ENCODE peak calls at places on chromosomes 2 and 18, in eight cellular contexts. M, H, P, J, Q, V, G and C are unnamed samples.

GRCh38 chr18:63319383-63320040 is at the start of gene BCL2:
- DNase-seq in M (no peak), H (peak; percentile 70), P (peak; percentile 71), J (peak; percentile 7), Q (peak; percentile 26), V (peak; percentile 18), G (no peak), C (peak; percentile 37)

GRCh38 chr2:25491966-25492532 is 150.3 kb upstream of the DNMT3A start:
- DNase-seq in M (no peak), H (peak; percentile 59), P (no peak), J (no peak), Q (no peak), V (peak; percentile 57), G (no peak), C (no peak)

GRCh38 chr18:74116628-74117554 is 30.7 kb downstream of the FBXO15 start:
- DNase-seq in M (no peak), H (peak; percentile 72), P (peak; percentile 69), J (peak; percentile 47), Q (no peak), V (peak; percentile 21), G (no peak), C (no peak)

GRCh38 chr18:62634991-62635630 is 80.2 kb upstream of the PHLPP1 start:
- DNase-seq in M (no peak), H (peak; percentile 34), P (peak; percentile 54), J (no peak), Q (no peak), V (no peak), G (no peak), C (no peak)

GRCh38 chr2:96926791-96927190 is 56.9 kb upstream of the SEMA4C start:
- DNase-seq in M (no peak), H (no peak), P (no peak), J (no peak), Q (no peak), V (no peak), G (no peak), C (peak; percentile 68)

GRCh38 chr2:173963323-173963816 is 1.8 kb downstream of the SP3 start:
- DNase-seq in M (peak; percentile 60), H (peak; percentile 72), P (no peak), J (peak; percentile 71), Q (no peak), V (peak; percentile 76), G (peak; percentile 42), C (no peak)

GRCh38 chr2:236653863-236654262 is 84.2 kb downstream of the ACKR3 start:
- DNase-seq in M (no peak), H (no peak), P (peak; percentile 18), J (no peak), Q (no peak), V (no peak), G (no peak), C (no peak)

GRCh38 chr18:26657618-26658581 is 109.5 kb upstream of the KCTD1 start:
- DNase-seq in M (no peak), H (peak; percentile 20), P (no peak), J (no peak), Q (no peak), V (no peak), G (no peak), C (no peak)

GRCh38 chr2:85917887-85918795 is 29.4 kb upstream of the ST3GAL5 start:
- DNase-seq in M (no peak), H (peak; percentile 28), P (no peak), J (no peak), Q (no peak), V (peak; percentile 42), G (no peak), C (no peak)

GRCh38 chr2:168850846-168851245 is 39.4 kb downstream of the SPC25 start:
- DNase-seq in M (no peak), H (no peak), P (no peak), J (no peak), Q (no peak), V (no peak), G (no peak), C (no peak)

GRCh38 chr2:105895995-105896764 is 151.5 kb downstream of the NCK2 start:
- DNase-seq in M (no peak), H (no peak), P (no peak), J (no peak), Q (no peak), V (no peak), G (no peak), C (no peak)

GRCh38 chr2:145066151-145066661 is 546.3 kb upstream of the ZEB2 start:
- DNase-seq in M (no peak), H (peak; percentile 39), P (no peak), J (peak; percentile 9), Q (no peak), V (no peak), G (no peak), C (no peak)

GRCh38 chr2:43052204-43052943 is 174.0 kb downstream of the ZFP36L2 start:
- DNase-seq in M (no peak), H (no peak), P (no peak), J (no peak), Q (no peak), V (no peak), G (no peak), C (no peak)

GRCh38 chr2:10300997-10301945 is 1.4 kb upstream of the HPCAL1 start:
- DNase-seq in M (no peak), H (no peak), P (no peak), J (no peak), Q (no peak), V (no peak), G (no peak), C (no peak)

GRCh38 chr2:241275504-241275903 is 40.0 kb downstream of the HDLBP start:
- DNase-seq in M (no peak), H (no peak), P (no peak), J (no peak), Q (no peak), V (no peak), G (no peak), C (no peak)

GRCh38 chr18:21741511-21742322 is 1.1 kb downstream of the MIB1 start:
- DNase-seq in M (no peak), H (peak; percentile 40), P (peak; percentile 72), J (no peak), Q (peak; percentile 16), V (peak; percentile 4), G (no peak), C (no peak)

GRCh38 chr2:231910771-231911170 is 15.4 kb downstream of the NPPC start:
- DNase-seq in M (no peak), H (no peak), P (no peak), J (no peak), Q (no peak), V (no peak), G (no peak), C (no peak)

GRCh38 chr2:215604631-215605030 is 168.8 kb upstream of the FN1 start:
- DNase-seq in M (no peak), H (no peak), P (no peak), J (no peak), Q (no peak), V (no peak), G (no peak), C (no peak)

GRCh38 chr2:215607790-215608189 is 171.9 kb upstream of the FN1 start:
- DNase-seq in M (no peak), H (peak; percentile 57), P (no peak), J (no peak), Q (no peak), V (no peak), G (no peak), C (no peak)

GRCh38 chr2:215603440-215603839 is 167.6 kb upstream of the FN1 start:
- DNase-seq in M (no peak), H (no peak), P (no peak), J (no peak), Q (no peak), V (no peak), G (no peak), C (no peak)

GRCh38 chr2:215605214-215605613 is 169.3 kb upstream of the FN1 start:
- DNase-seq in M (no peak), H (no peak), P (no peak), J (no peak), Q (no peak), V (no peak), G (no peak), C (no peak)

GRCh38 chr2:215606219-215606618 is 170.4 kb upstream of the FN1 start:
- DNase-seq in M (no peak), H (no peak), P (no peak), J (no peak), Q (no peak), V (no peak), G (no peak), C (no peak)
- TF ChIP-seq CTCF in M (no peak), H (no peak), P (no peak), J (no peak), Q (no peak), V (no peak), G (no peak), C (no peak)

DNA sequence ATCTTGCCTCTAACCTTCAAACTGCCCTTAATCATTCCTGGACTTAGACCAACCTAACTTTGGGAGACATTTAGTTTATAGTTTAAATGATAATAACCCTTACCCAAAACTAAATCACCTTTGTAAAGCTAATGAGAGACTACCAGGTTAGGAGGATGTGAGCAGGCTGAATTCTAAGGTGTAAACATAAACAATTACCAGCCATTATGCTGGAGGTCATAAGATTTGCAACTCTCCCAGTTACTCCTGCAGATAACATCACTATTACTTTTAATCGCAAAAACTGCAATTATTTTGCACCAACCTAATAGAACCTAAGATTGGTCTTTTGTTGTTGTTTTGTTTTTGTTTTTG is 86.5 kb upstream of the MSH6 start:
- DNase-seq in M (no peak), H (no peak), P (no peak), J (no peak), Q (no peak), V (no peak), G (no peak), C (no peak)
- H3K4me3 ChIP-seq in M (no peak overlapping the region), H (no peak overlapping the region), P (no peak overlapping the region), J (no peak overlapping the region), Q (no peak overlapping the region), V (no peak overlapping the region), G (no peak overlapping the region), C (no peak overlapping the region)

DNA sequence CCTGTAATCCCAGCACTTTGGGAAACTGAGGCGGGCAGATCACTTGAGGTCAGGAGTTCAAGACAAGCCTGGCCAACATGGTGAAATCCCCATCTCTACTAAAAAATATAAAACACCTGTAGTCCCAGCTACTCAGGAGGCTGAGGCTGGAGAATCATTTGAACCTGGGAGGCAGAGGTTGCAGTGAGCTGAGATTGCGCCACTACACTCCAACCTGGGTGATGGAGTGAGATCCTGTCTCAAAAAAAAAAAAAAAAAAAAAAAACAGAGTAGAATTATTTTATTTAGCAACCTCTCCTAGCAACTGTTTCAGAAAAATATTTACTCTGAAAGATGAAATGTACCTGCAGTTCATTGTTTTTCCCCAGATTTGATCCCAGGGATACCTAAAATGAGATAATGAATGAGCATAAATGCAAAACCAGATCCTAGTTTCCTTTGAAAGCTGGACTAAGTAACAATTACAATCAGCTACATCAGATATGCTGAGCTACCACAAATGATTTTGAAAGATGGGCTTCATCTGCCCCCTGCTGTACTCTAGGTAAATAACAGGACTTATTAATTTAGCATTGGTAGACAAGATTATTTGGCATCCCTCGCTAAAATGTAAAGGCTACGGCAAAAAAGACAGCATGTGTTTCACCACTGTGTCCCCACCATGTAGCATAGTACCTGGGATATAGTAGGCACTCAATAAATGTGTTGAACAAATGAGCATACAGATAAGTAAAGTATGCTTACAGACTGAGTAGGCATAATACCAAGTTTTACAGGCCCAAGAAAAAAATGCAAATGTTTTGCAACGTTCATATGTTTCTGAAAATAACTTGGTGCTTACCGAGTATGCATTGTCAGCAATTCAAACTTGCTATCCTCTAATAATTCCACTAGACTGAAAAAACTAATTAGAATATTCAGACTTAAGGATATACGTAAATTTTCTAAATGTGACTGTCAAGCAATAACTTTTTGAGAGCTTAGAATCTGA is 102.5 kb downstream of the ATL2 start:
- DNase-seq in M (no peak), H (peak; percentile 86), P (no peak), J (peak; percentile 80), Q (peak; percentile 68), V (peak; percentile 87), G (no peak), C (no peak)
- TF ChIP-seq CTCF in M (peak; percentile 62), H (peak; percentile 38), P (peak; percentile 79), J (peak; percentile 48), Q (peak; percentile 89), V (peak; percentile 95), G (peak; percentile 46), C (peak; percentile 64)

GRCh38 chr2:127843677-127844076 is 14.3 kb downstream of the POLR2D start:
- DNase-seq in M (no peak), H (no peak), P (no peak), J (no peak), Q (no peak), V (no peak), G (no peak), C (no peak)
- H3K4me3 ChIP-seq in M (no peak overlapping the region), H (no peak overlapping the region), P (no peak overlapping the region), J (no peak overlapping the region), Q (no peak overlapping the region), V (no peak overlapping the region), G (no peak overlapping the region), C (no peak overlapping the region)